ENCODE peak calls at places on chromosome 21, in four cellular contexts. Y, L, K and W are unnamed samples.

GRCh38 chr21:26389971-26390641 is 183.0 kb downstream of the CYYR1 start:
- DNase-seq in Y (no peak), L (peak; percentile 34), K (no peak), W (no peak)

GRCh38 chr21:33943293-33943692 is 27.7 kb upstream of the ATP5PO start:
- DNase-seq in Y (no peak), L (no peak), K (no peak), W (no peak)

GRCh38 chr21:15010645-15011044 is 54.2 kb downstream of the NRIP1 start:
- DNase-seq in Y (no peak), L (no peak), K (no peak), W (no peak)

GRCh38 chr21:15850645-15851044 is 120.9 kb downstream of the USP25 start:
- DNase-seq in Y (no peak), L (no peak), K (no peak), W (peak; percentile 1)

GRCh38 chr21:34986561-34987533 is 62.3 kb downstream of the RUNX1 start:
- DNase-seq in Y (peak; percentile 72), L (peak; percentile 93), K (peak; percentile 15), W (peak; percentile 84)

GRCh38 chr21:35226960-35227741 is 178.0 kb upstream of the RUNX1 start:
- DNase-seq in Y (peak; percentile 74), L (no peak), K (no peak), W (no peak)

GRCh38 chr21:40844935-40845334 is 2.0 kb downstream of the DSCAM start:
- DNase-seq in Y (no peak), L (no peak), K (no peak), W (no peak)

GRCh38 chr21:21750124-21750825 is 752.1 kb downstream of the NCAM2 start:
- DNase-seq in Y (no peak), L (no peak), K (no peak), W (no peak)

GRCh38 chr21:26659181-26659580 is 86.1 kb upstream of the CYYR1 start:
- DNase-seq in Y (no peak), L (no peak), K (no peak), W (no peak)

GRCh38 chr21:26297856-26298255 is 127.3 kb upstream of the APP start:
- DNase-seq in Y (no peak), L (no peak), K (no peak), W (no peak)

GRCh38 chr21:28541371-28542112 is 451.1 kb downstream of the LTN1 start:
- DNase-seq in Y (no peak), L (no peak), K (no peak), W (no peak)

GRCh38 chr21:16070207-16070651 is 340.4 kb downstream of the USP25 start:
- DNase-seq in Y (no peak), L (no peak), K (no peak), W (no peak)

GRCh38 chr21:16388291-16388690 is 658.5 kb downstream of the USP25 start:
- DNase-seq in Y (no peak), L (no peak), K (no peak), W (no peak)

GRCh38 chr21:31158789-31159581 is 120.7 kb upstream of the KRTAP19-8 start:
- DNase-seq in Y (no peak), L (no peak), K (no peak), W (no peak)

GRCh38 chr21:14922980-14923379 is 141.8 kb downstream of the NRIP1 start:
- DNase-seq in Y (no peak), L (no peak), K (no peak), W (no peak)

GRCh38 chr21:15254111-15254510 is 189.3 kb upstream of the NRIP1 start:
- DNase-seq in Y (no peak), L (no peak), K (no peak), W (no peak)

GRCh38 chr21:14602418-14602987 is 56.4 kb upstream of the SAMSN1 start:
- DNase-seq in Y (no peak), L (no peak), K (no peak), W (no peak)

GRCh38 chr21:15379776-15380175 is 315.0 kb upstream of the NRIP1 start:
- DNase-seq in Y (no peak), L (no peak), K (no peak), W (no peak)

GRCh38 chr21:21412096-21412495 is 413.9 kb downstream of the NCAM2 start:
- DNase-seq in Y (no peak), L (no peak), K (no peak), W (no peak)

GRCh38 chr21:31107871-31108270 is 69.6 kb upstream of the KRTAP19-8 start:
- DNase-seq in Y (no peak), L (no peak), K (no peak), W (no peak)

GRCh38 chr21:31366825-31367224 is 22.8 kb upstream of the TIAM1 start:
- DNase-seq in Y (no peak), L (peak; percentile 98), K (no peak), W (no peak)

GRCh38 chr21:31261759-31262158 is 82.3 kb downstream of the TIAM1 start:
- DNase-seq in Y (no peak), L (no peak), K (no peak), W (no peak)

GRCh38 chr21:46617267-46618051 is 12.6 kb upstream of the S100B start:
- DNase-seq in Y (no peak), L (no peak), K (no peak), W (no peak)

GRCh38 chr21:16020878-16021277 is 291.1 kb downstream of the USP25 start:
- DNase-seq in Y (no peak), L (no peak), K (no peak), W (no peak)

DNA sequence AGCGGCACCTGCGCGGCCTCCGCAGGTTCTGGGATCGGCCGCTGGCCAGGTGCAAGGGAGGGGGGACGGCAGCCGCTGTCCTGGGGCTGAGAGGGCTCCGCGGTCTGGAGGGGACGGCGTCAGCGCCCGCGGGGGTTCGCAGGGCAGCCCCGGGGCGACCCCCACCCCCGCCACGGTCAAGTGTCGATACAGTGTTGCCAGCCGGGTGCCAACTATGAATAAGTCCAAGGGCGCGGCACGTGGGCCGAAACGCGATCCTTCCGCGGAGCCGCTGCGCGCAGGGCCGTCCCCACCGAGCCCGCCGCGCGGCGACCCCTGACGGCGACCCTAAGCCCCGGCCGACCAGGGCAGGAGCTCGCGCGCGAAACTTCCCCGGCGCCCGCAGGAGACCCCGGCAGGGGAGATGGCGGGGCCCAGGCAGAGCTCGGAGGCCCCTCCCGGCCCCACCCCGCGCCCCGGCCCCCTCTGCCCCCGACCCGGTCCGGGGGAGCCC is 664 bp upstream of the AGPAT3 start:
- DNase-seq in Y (no peak), L (peak; percentile 60), K (no peak), W (no peak)
- TF ChIP-seq SRF in Y (no peak), L (no peak), K (no peak), W (no peak)

GRCh38 chr21:29942033-29942432 is 2.2 kb upstream of the GRIK1 start:
- DNase-seq in Y (no peak), L (no peak), K (no peak), W (no peak)

GRCh38 chr21:29940993-29941392 is 1.2 kb upstream of the GRIK1 start:
- DNase-seq in Y (no peak), L (no peak), K (no peak), W (no peak)

GRCh38 chr21:29943885-29944284 is 4.1 kb upstream of the GRIK1 start:
- DNase-seq in Y (no peak), L (no peak), K (no peak), W (no peak)

GRCh38 chr21:29939859-29940245 is at the start of gene GRIK1:
- DNase-seq in Y (no peak), L (no peak), K (no peak), W (no peak)

GRCh38 chr21:29938968-29939858 is 583 bp downstream of the GRIK1 start:
- DNase-seq in Y (no peak), L (no peak), K (no peak), W (no peak)
- TF ChIP-seq SRF in Y (no peak), L (no peak), K (no peak), W (no peak)

GRCh38 chr21:36481639-36482038 is 1.7 kb upstream of the CLDN14 start:
- DNase-seq in Y (no peak), L (no peak), K (no peak), W (peak; percentile 69)

GRCh38 chr21:36482673-36483072 is 2.8 kb upstream of the CLDN14 start:
- DNase-seq in Y (no peak), L (no peak), K (no peak), W (no peak)

GRCh38 chr21:36485476-36485875 is 5.6 kb upstream of the CLDN14 start:
- DNase-seq in Y (no peak), L (no peak), K (no peak), W (no peak)

GRCh38 chr21:36482181-36482580 is 2.3 kb upstream of the CLDN14 start:
- DNase-seq in Y (no peak), L (no peak), K (no peak), W (no peak)

GRCh38 chr21:36483095-36483494 is 3.2 kb upstream of the CLDN14 start:
- DNase-seq in Y (no peak), L (no peak), K (no peak), W (no peak)
- TF ChIP-seq SRF in Y (no peak), L (no peak), K (no peak), W (no peak)

GRCh38 chr21:32884062-32884461 is 112.5 kb upstream of the PAXBP1 start:
- DNase-seq in Y (no peak), L (peak; percentile 0), K (no peak), W (no peak)
- TF ChIP-seq SRF in Y (no peak), L (no peak), K (no peak), W (no peak)

DNA sequence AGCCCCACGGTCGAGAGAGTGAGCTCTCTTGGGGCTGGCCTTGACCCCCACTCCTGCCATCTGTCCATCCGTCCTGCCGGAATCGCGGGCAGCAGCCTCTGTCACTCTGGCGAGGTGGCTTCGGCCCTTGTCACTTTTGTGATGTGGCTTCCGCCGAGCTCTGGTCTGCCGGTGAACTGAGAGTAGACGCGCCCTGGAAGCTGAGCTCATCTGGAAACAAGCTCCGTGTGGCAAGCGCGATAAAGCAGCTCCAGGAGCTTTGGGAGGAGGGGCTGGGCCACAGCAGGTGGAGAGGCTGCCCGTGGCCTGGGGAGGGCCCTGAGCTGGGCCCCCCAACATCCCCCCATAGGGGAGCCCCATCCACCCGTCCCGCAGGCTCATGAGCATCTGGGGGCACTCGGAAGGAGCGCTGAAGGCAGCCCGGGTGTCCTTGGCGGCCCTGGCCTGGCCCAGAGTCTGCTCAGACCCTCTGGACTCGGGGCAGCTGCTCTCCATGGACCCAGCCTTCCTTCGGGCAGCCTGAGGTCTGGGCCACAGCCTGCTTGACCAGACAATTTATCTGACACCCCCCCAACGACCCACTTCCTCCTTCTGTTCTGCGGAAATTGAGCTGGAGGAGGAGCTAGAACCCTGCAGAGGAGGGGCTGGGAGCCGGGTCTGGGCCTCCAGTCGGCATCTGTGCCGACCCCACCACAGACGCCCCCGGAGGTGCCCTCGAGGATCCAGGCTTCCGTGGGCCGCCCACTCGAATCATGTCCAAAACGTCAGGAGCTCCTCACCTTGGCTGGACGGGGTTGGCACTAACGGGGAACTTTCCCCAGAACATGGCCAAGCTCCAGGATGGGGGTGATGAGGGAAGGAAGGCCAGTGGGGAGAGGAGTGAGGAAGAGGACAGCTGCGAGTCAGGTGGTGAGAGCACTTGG is 59.1 kb downstream of the SLC19A1 start:
- DNase-seq in Y (no peak), L (no peak), K (no peak), W (no peak)
- TF ChIP-seq SRF in Y (no peak), L (no peak), K (no peak), W (no peak)

GRCh38 chr21:17492415-17493168 is 20.3 kb upstream of the CXADR start:
- DNase-seq in Y (no peak), L (no peak), K (no peak), W (peak; percentile 21)
- TF ChIP-seq SRF in Y (no peak), L (no peak), K (no peak), W (no peak)

GRCh38 chr21:8991088-8991907 is 1530.1 kb upstream of the TPTE start:
- DNase-seq in Y (no peak), L (no peak), K (no peak), W (peak; percentile 92)
- TF ChIP-seq SRF in Y (no peak), L (no peak), K (no peak), W (no peak)